ENCODE peak calls at places on chromosomes 3 and 15, in six cellular contexts. One of them, this sample, is unnamed. For H3K27me3, the result is how much of the 10 kb centered on the place peaks cover.

GRCh38 chr3:129211345-129211744 is 27.6 kb upstream of the CNBP start:
- DNase-seq in aorta: no peak
- DNase-seq in cardiac muscle cell: peak
- DNase-seq in MM.1S: no peak
- DNase-seq in H7: no peak
- DNase-seq in HCT116: no peak
- DNase-seq in this sample: no peak

GRCh38 chr3:56952051-56952450 is 108.4 kb upstream of the SPATA12 start:
- DNase-seq in HCT116: no peak
- DNase-seq in aorta: no peak
- DNase-seq in MM.1S: no peak
- DNase-seq in cardiac muscle cell: no peak
- DNase-seq in H7: no peak
- DNase-seq in this sample: no peak

GRCh38 chr3:58157649-58158048 is 53.1 kb downstream of the DNASE1L3 start:
- DNase-seq in HCT116: no peak
- DNase-seq in H7: no peak
- DNase-seq in cardiac muscle cell: no peak
- DNase-seq in aorta: no peak
- DNase-seq in MM.1S: no peak
- DNase-seq in this sample: no peak

GRCh38 chr15:73937313-73937695 is 11.0 kb downstream of the LOXL1 start:
- DNase-seq in H7: no peak
- DNase-seq in aorta: peak
- DNase-seq in cardiac muscle cell: no peak
- DNase-seq in HCT116: no peak
- DNase-seq in MM.1S: no peak
- DNase-seq in this sample: no peak

GRCh38 chr3:172868565-172869172 is 118.1 kb downstream of the ECT2 start:
- DNase-seq in MM.1S: no peak
- DNase-seq in HCT116: no peak
- DNase-seq in cardiac muscle cell: no peak
- DNase-seq in H7: no peak
- DNase-seq in aorta: no peak
- DNase-seq in this sample: no peak

GRCh38 chr3:110859340-110859739 is 212.3 kb upstream of the NECTIN3 start:
- DNase-seq in H7: no peak
- DNase-seq in aorta: no peak
- DNase-seq in HCT116: no peak
- DNase-seq in cardiac muscle cell: no peak
- DNase-seq in MM.1S: no peak
- DNase-seq in this sample: no peak

GRCh38 chr3:107227091-107227490 is 150.1 kb upstream of the CCDC54 start:
- DNase-seq in H7: no peak
- DNase-seq in aorta: no peak
- DNase-seq in HCT116: no peak
- DNase-seq in MM.1S: no peak
- DNase-seq in cardiac muscle cell: no peak
- DNase-seq in this sample: no peak

GRCh38 chr3:81173514-81173913 is 587.9 kb downstream of the GBE1 start:
- DNase-seq in cardiac muscle cell: no peak
- DNase-seq in MM.1S: no peak
- DNase-seq in HCT116: no peak
- DNase-seq in aorta: no peak
- DNase-seq in H7: peak
- DNase-seq in this sample: no peak

GRCh38 chr3:194367992-194368841 is 1.3 kb downstream of the LRRC15 start:
- DNase-seq in MM.1S: no peak
- DNase-seq in cardiac muscle cell: peak
- DNase-seq in aorta: no peak
- DNase-seq in H7: no peak
- DNase-seq in HCT116: no peak
- DNase-seq in this sample: no peak

GRCh38 chr3:164460851-164461250 is 617.4 kb downstream of the SI start:
- DNase-seq in H7: no peak
- DNase-seq in HCT116: no peak
- DNase-seq in aorta: no peak
- DNase-seq in cardiac muscle cell: no peak
- DNase-seq in MM.1S: peak
- DNase-seq in this sample: no peak

GRCh38 chr3:43425829-43426228 is 139.5 kb downstream of the SNRK start:
- DNase-seq in HCT116: no peak
- DNase-seq in cardiac muscle cell: no peak
- DNase-seq in H7: no peak
- DNase-seq in MM.1S: no peak
- DNase-seq in aorta: no peak
- DNase-seq in this sample: no peak

GRCh38 chr3:186839874-186840641 is 2.5 kb upstream of the ADIPOQ start:
- DNase-seq in MM.1S: no peak
- DNase-seq in cardiac muscle cell: peak
- DNase-seq in aorta: peak
- DNase-seq in HCT116: no peak
- DNase-seq in H7: no peak
- DNase-seq in this sample: no peak

GRCh38 chr3:183468424-183468823 is 40.0 kb upstream of the MCF2L2 start:
- DNase-seq in cardiac muscle cell: no peak
- DNase-seq in H7: no peak
- DNase-seq in HCT116: no peak
- DNase-seq in MM.1S: peak
- DNase-seq in aorta: no peak
- DNase-seq in this sample: no peak

GRCh38 chr3:9976736-9977709 is 9.6 kb downstream of the EMC3 start:
- DNase-seq in HCT116: peak
- DNase-seq in aorta: peak
- DNase-seq in MM.1S: no peak
- DNase-seq in H7: no peak
- DNase-seq in cardiac muscle cell: peak
- DNase-seq in this sample: peak

GRCh38 chr3:184299488-184300376 is 691 bp downstream of the PSMD2 start:
- DNase-seq in cardiac muscle cell: peak
- DNase-seq in H7: peak
- DNase-seq in MM.1S: no peak
- DNase-seq in HCT116: no peak
- DNase-seq in aorta: peak
- DNase-seq in this sample: no peak

GRCh38 chr15:39582977-39583585 is 2.2 kb downstream of the THBS1 start:
- DNase-seq in cardiac muscle cell: peak
- DNase-seq in aorta: no peak
- DNase-seq in MM.1S: no peak
- DNase-seq in HCT116: no peak
- DNase-seq in H7: no peak
- DNase-seq in this sample: no peak

GRCh38 chr15:84955089-84955848 is 26.4 kb upstream of the PDE8A start:
- DNase-seq in cardiac muscle cell: peak
- DNase-seq in HCT116: peak
- DNase-seq in MM.1S: no peak
- DNase-seq in aorta: peak
- DNase-seq in H7: peak
- DNase-seq in this sample: peak

GRCh38 chr3:193782280-193782654 is 189.3 kb downstream of the OPA1 start:
- DNase-seq in HCT116: peak
- DNase-seq in H7: no peak
- DNase-seq in MM.1S: no peak
- DNase-seq in cardiac muscle cell: no peak
- DNase-seq in aorta: no peak
- DNase-seq in this sample: no peak

GRCh38 chr3:13362551-13362950 is 57.6 kb downstream of the NUP210 start:
- DNase-seq in cardiac muscle cell: no peak
- DNase-seq in aorta: no peak
- DNase-seq in H7: no peak
- DNase-seq in HCT116: no peak
- DNase-seq in MM.1S: no peak
- DNase-seq in this sample: no peak

GRCh38 chr3:11914041-11914440 is 67.4 kb upstream of the TAMM41 start:
- DNase-seq in aorta: no peak
- DNase-seq in cardiac muscle cell: no peak
- DNase-seq in MM.1S: no peak
- DNase-seq in H7: no peak
- DNase-seq in HCT116: no peak
- DNase-seq in this sample: no peak

GRCh38 chr3:105162448-105162847 is 204.3 kb upstream of the ALCAM start:
- DNase-seq in MM.1S: peak
- DNase-seq in HCT116: no peak
- DNase-seq in aorta: no peak
- DNase-seq in H7: no peak
- DNase-seq in cardiac muscle cell: no peak
- DNase-seq in this sample: no peak

GRCh38 chr3:53074366-53074696 is 28.5 kb upstream of the SFMBT1 start:
- DNase-seq in H7: peak
- DNase-seq in aorta: peak
- DNase-seq in MM.1S: no peak
- DNase-seq in HCT116: no peak
- DNase-seq in cardiac muscle cell: no peak
- DNase-seq in this sample: no peak

GRCh38 chr15:39919740-39920509 is at the start of gene GPR176:
- DNase-seq in aorta: peak
- DNase-seq in MM.1S: no peak
- DNase-seq in HCT116: no peak
- DNase-seq in cardiac muscle cell: peak
- DNase-seq in H7: peak
- DNase-seq in this sample: peak

GRCh38 chr3:63607716-63608115 is 44.8 kb upstream of the SNTN start:
- DNase-seq in H7: no peak
- DNase-seq in MM.1S: no peak
- DNase-seq in cardiac muscle cell: no peak
- DNase-seq in HCT116: no peak
- DNase-seq in aorta: no peak
- DNase-seq in this sample: no peak

GRCh38 chr3:182327196-182327681 is 466.1 kb upstream of the ATP11B start:
- DNase-seq in HCT116: no peak
- DNase-seq in H7: peak
- DNase-seq in aorta: no peak
- DNase-seq in MM.1S: no peak
- DNase-seq in cardiac muscle cell: no peak
- DNase-seq in this sample: peak

GRCh38 chr15:70412717-70413266 is 315.1 kb upstream of the TLE3 start:
- DNase-seq in H7: no peak
- DNase-seq in MM.1S: no peak
- DNase-seq in aorta: no peak
- DNase-seq in HCT116: no peak
- DNase-seq in cardiac muscle cell: no peak
- DNase-seq in this sample: no peak
- H3K27me3 ChIP-seq in H7: under half
- H3K27me3 ChIP-seq in MM.1S: under half
- H3K27me3 ChIP-seq in aorta: under half
- H3K27me3 ChIP-seq in HCT116: under half
- H3K27me3 ChIP-seq in cardiac muscle cell: under half
- H3K27me3 ChIP-seq in this sample: under half

GRCh38 chr15:50783895-50784294 is 18.4 kb upstream of the SPPL2A start:
- DNase-seq in H7: no peak
- DNase-seq in aorta: no peak
- DNase-seq in MM.1S: no peak
- DNase-seq in HCT116: no peak
- DNase-seq in cardiac muscle cell: no peak
- DNase-seq in this sample: no peak
- H3K4me3 ChIP-seq in H7: no peak
- H3K4me3 ChIP-seq in aorta: no peak
- H3K4me3 ChIP-seq in MM.1S: no peak
- H3K4me3 ChIP-seq in HCT116: no peak
- H3K4me3 ChIP-seq in cardiac muscle cell: no peak
- H3K4me3 ChIP-seq in this sample: no peak

GRCh38 chr15:76340198-76340801 is 3.7 kb downstream of the ISL2 start:
- DNase-seq in HCT116: no peak
- DNase-seq in aorta: no peak
- DNase-seq in MM.1S: peak
- DNase-seq in H7: peak
- DNase-seq in cardiac muscle cell: peak
- DNase-seq in this sample: no peak
- H3K27me3 ChIP-seq in HCT116: under half
- H3K27me3 ChIP-seq in aorta: under half
- H3K27me3 ChIP-seq in MM.1S: under half
- H3K27me3 ChIP-seq in H7: half or more
- H3K27me3 ChIP-seq in cardiac muscle cell: half or more
- H3K27me3 ChIP-seq in this sample: under half

GRCh38 chr3:192372001-192372400 is 355.3 kb downstream of the FGF12 start:
- DNase-seq in aorta: no peak
- DNase-seq in cardiac muscle cell: no peak
- DNase-seq in MM.1S: no peak
- DNase-seq in H7: no peak
- DNase-seq in HCT116: no peak
- DNase-seq in this sample: no peak
- H3K4me3 ChIP-seq in aorta: no peak
- H3K4me3 ChIP-seq in cardiac muscle cell: no peak
- H3K4me3 ChIP-seq in MM.1S: no peak
- H3K4me3 ChIP-seq in H7: no peak
- H3K4me3 ChIP-seq in HCT116: no peak
- H3K4me3 ChIP-seq in this sample: no peak

GRCh38 chr3:127730171-127730570 is 57.4 kb downstream of the ABTB1 start:
- DNase-seq in HCT116: no peak
- DNase-seq in cardiac muscle cell: no peak
- DNase-seq in MM.1S: no peak
- DNase-seq in H7: no peak
- DNase-seq in aorta: no peak
- DNase-seq in this sample: no peak
- H3K27me3 ChIP-seq in HCT116: under half
- H3K27me3 ChIP-seq in cardiac muscle cell: under half
- H3K27me3 ChIP-seq in MM.1S: under half
- H3K27me3 ChIP-seq in H7: under half
- H3K27me3 ChIP-seq in aorta: under half
- H3K27me3 ChIP-seq in this sample: under half

GRCh38 chr3:125213946-125214542 is 1.5 kb upstream of the SLC12A8 start:
- DNase-seq in HCT116: no peak
- DNase-seq in H7: no peak
- DNase-seq in MM.1S: no peak
- DNase-seq in cardiac muscle cell: peak
- DNase-seq in aorta: no peak
- DNase-seq in this sample: no peak

GRCh38 chr3:125212096-125212508 is 446 bp downstream of the SLC12A8 start:
- DNase-seq in H7: peak
- DNase-seq in HCT116: no peak
- DNase-seq in MM.1S: no peak
- DNase-seq in aorta: no peak
- DNase-seq in cardiac muscle cell: no peak
- DNase-seq in this sample: no peak

GRCh38 chr3:125212509-125213372 is at the start of gene SLC12A8:
- DNase-seq in MM.1S: no peak
- DNase-seq in aorta: no peak
- DNase-seq in H7: peak
- DNase-seq in HCT116: no peak
- DNase-seq in cardiac muscle cell: no peak
- DNase-seq in this sample: no peak

GRCh38 chr3:125214738-125215137 is 2.2 kb upstream of the SLC12A8 start:
- DNase-seq in HCT116: no peak
- DNase-seq in cardiac muscle cell: no peak
- DNase-seq in MM.1S: no peak
- DNase-seq in aorta: no peak
- DNase-seq in H7: no peak
- DNase-seq in this sample: no peak

DNA sequence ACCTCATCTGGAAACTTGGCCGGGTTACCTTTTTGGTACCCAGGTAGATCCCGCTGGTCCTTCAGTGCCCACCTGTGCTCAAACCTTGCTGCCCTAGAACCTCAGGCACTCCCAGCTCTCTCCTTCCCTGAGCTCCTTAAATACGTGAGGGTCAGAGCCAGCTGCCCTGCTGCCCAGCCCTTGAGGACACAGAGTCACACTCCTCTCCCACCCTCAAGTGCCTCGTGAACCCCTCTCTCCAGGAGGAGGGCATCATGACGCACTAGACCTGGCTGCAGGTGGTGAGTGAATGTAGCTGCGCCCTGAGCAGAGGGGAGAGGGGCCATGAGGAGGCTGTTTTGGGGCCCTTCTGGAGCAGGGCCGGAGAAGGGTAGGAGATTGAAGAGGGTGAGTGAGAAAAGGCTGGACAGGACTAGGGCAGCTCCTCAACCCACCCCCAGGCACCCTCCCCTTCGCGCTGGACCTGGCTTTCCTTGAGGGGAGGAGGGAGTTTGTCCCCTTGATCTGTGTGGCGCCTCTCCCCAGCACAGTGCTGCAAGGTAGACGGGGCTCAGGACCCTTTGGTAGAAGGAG is 939 bp downstream of the SLC12A8 start:
- DNase-seq in MM.1S: no peak
- DNase-seq in aorta: no peak
- DNase-seq in H7: no peak
- DNase-seq in cardiac muscle cell: no peak
- DNase-seq in HCT116: no peak
- DNase-seq in this sample: no peak
- H3K4me3 ChIP-seq in MM.1S: no peak
- H3K4me3 ChIP-seq in aorta: no peak
- H3K4me3 ChIP-seq in H7: peak
- H3K4me3 ChIP-seq in cardiac muscle cell: peak
- H3K4me3 ChIP-seq in HCT116: peak
- H3K4me3 ChIP-seq in this sample: no peak

This sample was measured in SJCRH30.